ENCODE peak calls at places on chromosomes 12 and 14, in seven cellular contexts. One of them, this sample, is unnamed.

GRCh38 chr12:82801951-82802610 is 115.4 kb downstream of the TMTC2 start:
- DNase-seq in tibial nerve: no peak
- DNase-seq in gastrocnemius medialis: no peak
- DNase-seq in transverse colon: no peak
- DNase-seq in H1: no peak
- DNase-seq in uterus: no peak
- DNase-seq in breast epithelium: no peak
- DNase-seq in this sample: no peak

GRCh38 chr12:4443616-4444015 is 2.0 kb downstream of the FGF6 start:
- DNase-seq in gastrocnemius medialis: peak; percentile 33
- DNase-seq in transverse colon: no peak
- DNase-seq in tibial nerve: no peak
- DNase-seq in uterus: no peak
- DNase-seq in H1: no peak
- DNase-seq in breast epithelium: no peak
- DNase-seq in this sample: no peak

GRCh38 chr12:97748298-97748697 is 285.7 kb downstream of the RMST start:
- DNase-seq in breast epithelium: no peak
- DNase-seq in gastrocnemius medialis: no peak
- DNase-seq in tibial nerve: no peak
- DNase-seq in H1: no peak
- DNase-seq in uterus: no peak
- DNase-seq in transverse colon: no peak
- DNase-seq in this sample: peak; percentile 41

GRCh38 chr12:68264864-68265256 is 11.5 kb upstream of the IL22 start:
- DNase-seq in uterus: no peak
- DNase-seq in gastrocnemius medialis: no peak
- DNase-seq in breast epithelium: no peak
- DNase-seq in H1: no peak
- DNase-seq in transverse colon: no peak
- DNase-seq in tibial nerve: no peak
- DNase-seq in this sample: no peak

GRCh38 chr12:21130998-21131397 is at the start of gene SLCO1B1:
- DNase-seq in H1: no peak
- DNase-seq in uterus: no peak
- DNase-seq in transverse colon: no peak
- DNase-seq in gastrocnemius medialis: no peak
- DNase-seq in breast epithelium: no peak
- DNase-seq in tibial nerve: no peak
- DNase-seq in this sample: no peak

GRCh38 chr14:104293231-104293841 is 154.9 kb downstream of the KIF26A start:
- DNase-seq in transverse colon: peak; percentile 5
- DNase-seq in gastrocnemius medialis: no peak
- DNase-seq in uterus: no peak
- DNase-seq in tibial nerve: no peak
- DNase-seq in breast epithelium: no peak
- DNase-seq in H1: no peak
- DNase-seq in this sample: no peak

GRCh38 chr12:29176951-29177350 is 27.9 kb downstream of the FAR2 start:
- DNase-seq in uterus: no peak
- DNase-seq in tibial nerve: no peak
- DNase-seq in H1: no peak
- DNase-seq in transverse colon: no peak
- DNase-seq in gastrocnemius medialis: no peak
- DNase-seq in breast epithelium: no peak
- DNase-seq in this sample: no peak

GRCh38 chr12:88142610-88142991 is 494 bp downstream of the TMTC3 start:
- DNase-seq in uterus: peak; percentile 22
- DNase-seq in breast epithelium: no peak
- DNase-seq in tibial nerve: no peak
- DNase-seq in transverse colon: peak; percentile 30
- DNase-seq in H1: no peak
- DNase-seq in gastrocnemius medialis: peak; percentile 14
- DNase-seq in this sample: peak; percentile 28

DNA sequence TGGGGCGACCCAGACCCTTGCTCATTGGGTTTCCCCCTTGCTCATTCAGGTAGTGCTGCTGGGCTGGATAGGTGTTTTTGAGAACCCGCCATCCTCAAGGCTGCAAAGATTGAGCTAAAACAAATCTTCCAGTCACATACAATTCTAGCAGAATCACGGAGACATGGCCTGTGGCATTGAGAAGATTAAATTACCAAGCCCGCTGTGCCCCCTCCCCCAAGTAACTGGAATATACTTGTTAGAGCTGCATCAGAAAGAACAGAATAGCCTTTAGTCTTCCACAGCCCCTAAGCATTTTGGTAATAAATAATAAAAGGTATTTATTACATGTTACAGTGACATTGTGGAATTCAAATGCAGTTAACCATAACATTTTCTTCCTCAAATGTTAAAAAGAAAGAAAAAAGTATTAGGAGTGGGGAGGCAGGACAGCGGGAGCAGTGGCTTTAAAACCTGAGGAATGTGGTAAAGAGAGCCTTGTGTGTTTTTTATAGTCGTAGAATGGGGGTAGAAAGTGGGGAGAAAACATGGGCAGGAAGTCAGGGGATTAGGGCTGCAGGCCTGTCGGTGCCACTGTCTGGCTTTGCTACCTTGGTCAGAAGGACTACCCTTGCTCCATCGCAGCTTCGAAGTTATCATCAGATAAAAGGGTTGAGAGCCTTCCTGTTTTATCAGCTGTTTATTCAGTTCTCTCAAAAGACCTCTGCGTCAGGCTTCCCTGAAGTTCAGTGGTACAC is 255.8 kb downstream of the MSRB3 start:
- DNase-seq in H1: no peak
- DNase-seq in transverse colon: no peak
- DNase-seq in breast epithelium: no peak
- DNase-seq in uterus: no peak
- DNase-seq in gastrocnemius medialis: no peak
- DNase-seq in tibial nerve: no peak
- DNase-seq in this sample: no peak
- TF ChIP-seq POLR2A in H1: no peak
- TF ChIP-seq POLR2A in transverse colon: no peak
- TF ChIP-seq POLR2A in breast epithelium: no peak
- TF ChIP-seq POLR2A in uterus: no peak
- TF ChIP-seq POLR2A in gastrocnemius medialis: no peak
- TF ChIP-seq POLR2A in tibial nerve: no peak
- TF ChIP-seq POLR2A in this sample: no peak

GRCh38 chr12:56078931-56079728 is 835 bp upstream of the ERBB3 start:
- DNase-seq in breast epithelium: peak; percentile 87
- DNase-seq in gastrocnemius medialis: peak; percentile 79
- DNase-seq in transverse colon: peak; percentile 94
- DNase-seq in tibial nerve: peak; percentile 72
- DNase-seq in uterus: peak; percentile 83
- DNase-seq in H1: peak; percentile 82
- DNase-seq in this sample: peak; percentile 91

GRCh38 chr12:56081393-56082347 is 1.7 kb downstream of the ERBB3 start:
- DNase-seq in breast epithelium: no peak
- DNase-seq in H1: no peak
- DNase-seq in uterus: no peak
- DNase-seq in gastrocnemius medialis: no peak
- DNase-seq in tibial nerve: no peak
- DNase-seq in transverse colon: peak; percentile 85
- DNase-seq in this sample: no peak

GRCh38 chr12:56082382-56082781 is 2.4 kb downstream of the ERBB3 start:
- DNase-seq in breast epithelium: no peak
- DNase-seq in tibial nerve: no peak
- DNase-seq in gastrocnemius medialis: no peak
- DNase-seq in transverse colon: no peak
- DNase-seq in H1: no peak
- DNase-seq in uterus: no peak
- DNase-seq in this sample: no peak

GRCh38 chr12:56079729-56080555 is at the start of gene ERBB3:
- DNase-seq in uterus: peak; percentile 77
- DNase-seq in tibial nerve: peak; percentile 41
- DNase-seq in gastrocnemius medialis: peak; percentile 65
- DNase-seq in H1: no peak
- DNase-seq in transverse colon: peak; percentile 90
- DNase-seq in breast epithelium: peak; percentile 69
- DNase-seq in this sample: peak; percentile 87

DNA sequence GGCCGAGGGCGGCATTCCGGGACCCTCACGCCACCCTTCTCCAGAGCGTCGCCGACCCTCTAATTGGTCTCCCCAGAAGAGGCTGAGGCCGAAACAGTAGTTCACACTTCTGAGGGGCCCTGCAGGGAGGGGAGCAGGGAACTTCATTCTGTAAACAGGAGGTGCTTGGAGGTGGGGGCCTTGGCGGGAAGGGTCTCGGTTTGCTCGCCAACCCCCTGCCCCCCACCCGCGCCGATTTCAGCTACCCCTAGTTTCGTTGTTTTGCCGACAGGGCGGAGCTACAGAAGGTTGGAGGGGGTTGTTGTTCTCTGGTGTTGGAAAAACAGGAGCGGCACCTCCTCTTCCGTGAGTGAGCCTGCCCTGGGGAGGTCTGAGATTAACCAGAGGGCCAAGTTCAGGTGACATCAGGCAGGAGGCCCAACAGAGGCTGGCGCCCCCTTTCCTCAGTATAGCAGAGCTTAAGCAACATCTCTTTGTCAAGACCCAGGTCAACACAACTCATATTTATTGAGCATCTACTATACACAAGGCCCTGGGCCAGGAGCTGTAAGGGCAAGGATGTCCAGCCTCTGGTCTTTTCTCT is 682 bp downstream of the ERBB3 start:
- DNase-seq in transverse colon: peak; percentile 81
- DNase-seq in tibial nerve: no peak
- DNase-seq in gastrocnemius medialis: no peak
- DNase-seq in uterus: no peak
- DNase-seq in H1: no peak
- DNase-seq in breast epithelium: no peak
- DNase-seq in this sample: peak; percentile 42
- TF ChIP-seq CTCF in transverse colon: no peak
- TF ChIP-seq CTCF in tibial nerve: no peak
- TF ChIP-seq CTCF in gastrocnemius medialis: no peak
- TF ChIP-seq CTCF in uterus: no peak
- TF ChIP-seq CTCF in H1: peak; percentile 4
- TF ChIP-seq CTCF in breast epithelium: no peak
- TF ChIP-seq CTCF in this sample: no peak

DNA sequence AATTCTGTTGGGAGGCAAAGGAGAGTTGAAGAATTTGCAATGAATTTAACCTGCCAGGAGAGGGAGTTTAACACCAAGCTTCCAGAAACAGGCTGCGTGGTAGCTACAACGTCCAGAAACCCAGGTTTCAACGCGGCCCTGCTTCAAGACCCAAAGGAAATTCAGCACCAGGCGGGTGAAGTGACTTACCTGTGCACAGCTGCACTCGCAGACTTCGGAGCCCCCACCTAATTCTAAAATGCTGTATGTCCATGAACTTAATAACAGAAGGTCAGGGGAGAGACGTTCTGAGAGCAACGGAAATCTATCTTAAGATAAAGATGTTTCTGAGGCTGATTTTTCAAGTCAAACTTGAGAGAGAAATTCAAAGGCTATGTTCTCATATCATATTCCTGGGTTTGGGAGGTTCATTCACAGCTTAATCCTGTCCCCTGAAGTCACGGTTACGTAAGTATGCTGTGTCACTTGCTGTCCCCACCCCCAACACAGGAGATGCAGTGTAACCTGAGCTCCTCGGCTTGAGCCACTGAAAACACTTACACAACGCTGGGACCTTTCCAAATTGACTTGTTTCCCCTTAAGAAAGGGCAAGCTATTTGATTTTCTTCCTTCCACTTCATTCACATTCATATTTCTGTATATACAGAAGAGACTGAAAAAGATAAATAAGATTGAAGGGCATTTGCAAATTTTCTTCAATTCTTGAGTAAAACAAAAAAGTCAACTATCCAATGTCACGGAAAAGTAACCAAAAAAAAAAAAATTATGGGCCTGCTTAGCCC is 22.7 kb downstream of the CLIP1 start:
- DNase-seq in tibial nerve: peak; percentile 57
- DNase-seq in gastrocnemius medialis: peak; percentile 97
- DNase-seq in uterus: peak; percentile 75
- DNase-seq in transverse colon: peak; percentile 55
- DNase-seq in breast epithelium: peak; percentile 91
- DNase-seq in H1: no peak
- DNase-seq in this sample: peak; percentile 88
- TF ChIP-seq POLR2A in tibial nerve: peak; percentile 7
- TF ChIP-seq POLR2A in gastrocnemius medialis: no peak
- TF ChIP-seq POLR2A in uterus: no peak
- TF ChIP-seq POLR2A in transverse colon: no peak
- TF ChIP-seq POLR2A in breast epithelium: no peak
- TF ChIP-seq POLR2A in H1: peak; percentile 39
- TF ChIP-seq POLR2A in this sample: peak; percentile 26

GRCh38 chr14:52551696-52552062 is 626 bp downstream of the TXNDC16 start:
- DNase-seq in breast epithelium: no peak
- DNase-seq in uterus: no peak
- DNase-seq in tibial nerve: no peak
- DNase-seq in transverse colon: no peak
- DNase-seq in gastrocnemius medialis: no peak
- DNase-seq in H1: no peak
- DNase-seq in this sample: peak; percentile 38
- TF ChIP-seq CTCF in breast epithelium: no peak
- TF ChIP-seq CTCF in uterus: no peak
- TF ChIP-seq CTCF in tibial nerve: no peak
- TF ChIP-seq CTCF in transverse colon: no peak
- TF ChIP-seq CTCF in gastrocnemius medialis: no peak
- TF ChIP-seq CTCF in H1: no peak
- TF ChIP-seq CTCF in this sample: no peak

GRCh38 chr14:105419305-105420091 is at the start of gene MTA1:
- DNase-seq in uterus: no peak
- DNase-seq in H1: no peak
- DNase-seq in transverse colon: peak; percentile 54
- DNase-seq in gastrocnemius medialis: no peak
- DNase-seq in tibial nerve: no peak
- DNase-seq in breast epithelium: no peak
- DNase-seq in this sample: no peak
- TF ChIP-seq POLR2A in uterus: no peak
- TF ChIP-seq POLR2A in H1: no peak
- TF ChIP-seq POLR2A in transverse colon: peak; percentile 20
- TF ChIP-seq POLR2A in gastrocnemius medialis: peak; percentile 43
- TF ChIP-seq POLR2A in tibial nerve: no peak
- TF ChIP-seq POLR2A in breast epithelium: no peak
- TF ChIP-seq POLR2A in this sample: no peak